ENCODE peak calls at places on chromosomes 1 and 21, in six cellular contexts. S is stimulated activated CD4-positive, alpha-beta T cell treated with anti-CD3 and anti-CD28 coated beads, Interleukin-2, amount 100 ng/mL, for 24 hours; U is left ventricle myocardium inferior; O is amygdala; M is BJ; D is pons. Z is an unnamed sample.

GRCh38 chr1:6260961-6261614 is at the start of gene GPR153:
- DNase-seq in S (peak), U (peak), O (no peak), M (no peak), D (no peak), Z (peak)

GRCh38 chr1:186286615-186287317 is 88.3 kb downstream of the TPR start:
- DNase-seq in S (no peak), U (no peak), O (no peak), M (no peak), D (no peak), Z (no peak)

GRCh38 chr21:28207776-28208175 is 784.9 kb downstream of the LTN1 start:
- DNase-seq in S (no peak), U (no peak), O (no peak), M (peak), D (no peak), Z (no peak)

GRCh38 chr1:187621961-187622360 is 793.2 kb downstream of the PLA2G4A start:
- DNase-seq in S (no peak), U (no peak), O (no peak), M (no peak), D (peak), Z (no peak)

GRCh38 chr21:43927591-43928229 is 62.7 kb downstream of the AGPAT3 start:
- DNase-seq in S (no peak), U (no peak), O (no peak), M (no peak), D (no peak), Z (no peak)

GRCh38 chr21:37687001-37687400 is 229.3 kb downstream of the KCNJ6 start:
- DNase-seq in S (no peak), U (no peak), O (no peak), M (no peak), D (no peak), Z (no peak)

GRCh38 chr1:246691622-246692495 is 32.4 kb upstream of the SCCPDH start:
- DNase-seq in S (no peak), U (no peak), O (peak), M (no peak), D (no peak), Z (no peak)

GRCh38 chr1:39129514-39129913 is 75.0 kb upstream of the MACF1 start:
- DNase-seq in S (no peak), U (no peak), O (no peak), M (no peak), D (no peak), Z (no peak)

GRCh38 chr1:201436461-201436860 is 14.9 kb upstream of the TNNI1 start:
- DNase-seq in S (no peak), U (no peak), O (no peak), M (no peak), D (no peak), Z (peak)

GRCh38 chr1:12339861-12340557 is 110.2 kb downstream of the VPS13D start:
- DNase-seq in S (no peak), U (no peak), O (no peak), M (no peak), D (no peak), Z (peak)

GRCh38 chr1:155871390-155871789 is 12.0 kb downstream of the SYT11 start:
- DNase-seq in S (no peak), U (peak), O (peak), M (no peak), D (peak), Z (no peak)

GRCh38 chr1:171799166-171799565 is 17.7 kb downstream of the METTL13 start:
- DNase-seq in S (no peak), U (no peak), O (no peak), M (no peak), D (no peak), Z (no peak)

GRCh38 chr1:40178200-40178599 is 17.0 kb downstream of the RLF start:
- DNase-seq in S (no peak), U (no peak), O (no peak), M (no peak), D (no peak), Z (no peak)